ENCODE peak calls at places on chromosomes 2 and 18, in seven cellular contexts. O, L, F, T, C, M and X are unnamed samples.

GRCh38 chr18:2958819-2959298 is 54.1 kb downstream of the LPIN2 start:
- DNase-seq in O (no peak), L (peak; percentile 95), F (no peak), T (peak; percentile 93), C (no peak), M (no peak), X (peak; percentile 89)

GRCh38 chr2:198054299-198054698 is 249.9 kb downstream of the PLCL1 start:
- DNase-seq in O (peak; percentile 47), L (peak; percentile 50), F (peak; percentile 31), T (peak; percentile 43), C (no peak), M (peak; percentile 33), X (peak; percentile 47)

GRCh38 chr18:21359746-21360145 is 117.7 kb downstream of the GREB1L start:
- DNase-seq in O (no peak), L (no peak), F (no peak), T (peak; percentile 10), C (no peak), M (no peak), X (no peak)

GRCh38 chr18:71130351-71130750 is 841.5 kb downstream of the SOCS6 start:
- DNase-seq in O (no peak), L (no peak), F (peak; percentile 70), T (no peak), C (no peak), M (no peak), X (no peak)

GRCh38 chr18:52313213-52313612 is 26.8 kb upstream of the DCC start:
- DNase-seq in O (no peak), L (no peak), F (no peak), T (no peak), C (no peak), M (no peak), X (no peak)

GRCh38 chr2:158497486-158497885 is 40.7 kb downstream of the PKP4 start:
- DNase-seq in O (no peak), L (no peak), F (no peak), T (no peak), C (no peak), M (no peak), X (no peak)

GRCh38 chr18:68769423-68769822 is 28.5 kb upstream of the CCDC102B start:
- DNase-seq in O (no peak), L (no peak), F (no peak), T (peak; percentile 88), C (no peak), M (no peak), X (no peak)

GRCh38 chr2:174603280-174603679 is 5.7 kb upstream of the WIPF1 start:
- DNase-seq in O (peak; percentile 42), L (peak; percentile 77), F (peak; percentile 83), T (peak; percentile 74), C (no peak), M (peak; percentile 60), X (peak; percentile 57)

GRCh38 chr2:39469807-39470206 is 32.7 kb upstream of the MAP4K3 start:
- DNase-seq in O (no peak), L (peak; percentile 76), F (no peak), T (no peak), C (no peak), M (no peak), X (peak; percentile 59)

GRCh38 chr18:33923980-33924379 is 300.7 kb downstream of the NOL4 start:
- DNase-seq in O (no peak), L (no peak), F (no peak), T (no peak), C (no peak), M (no peak), X (no peak)

GRCh38 chr2:437772-438393 is 150.0 kb upstream of the ALKAL2 start:
- DNase-seq in O (no peak), L (no peak), F (no peak), T (no peak), C (no peak), M (peak; percentile 81), X (no peak)

GRCh38 chr18:49612515-49613033 is 50.7 kb downstream of the LIPG start:
- DNase-seq in O (no peak), L (no peak), F (no peak), T (no peak), C (no peak), M (no peak), X (no peak)

GRCh38 chr18:69648486-69648885 is 247.8 kb downstream of the DOK6 start:
- DNase-seq in O (no peak), L (no peak), F (no peak), T (no peak), C (no peak), M (no peak), X (no peak)

GRCh38 chr2:40760071-40760666 is 308.3 kb upstream of the SLC8A1 start:
- DNase-seq in O (peak; percentile 58), L (peak; percentile 39), F (no peak), T (peak; percentile 20), C (peak; percentile 43), M (no peak), X (peak; percentile 38)

GRCh38 chr2:240869956-240870875 is 1.6 kb downstream of the AGXT start:
- DNase-seq in O (no peak), L (no peak), F (no peak), T (no peak), C (no peak), M (no peak), X (no peak)

GRCh38 chr2:197255550-197255949 is 55.0 kb downstream of the ANKRD44 start:
- DNase-seq in O (peak; percentile 25), L (peak; percentile 58), F (peak; percentile 44), T (peak; percentile 71), C (no peak), M (peak; percentile 58), X (peak; percentile 82)